ENCODE peak calls at places on chromosomes 3 and 15, in seven cellular contexts. G is progenitor cell of endocrine pancreas; T is stimulated activated CD8-positive, alpha-beta memory T cell treated with anti-CD3 and anti-CD28 coated beads, Interleukin-7, amount 100 ng/mL, for 4 hours; P is small intestine; N is T follicular helper cell; R is ELF-1; M is Kasumi-1. K is an unnamed sample.

GRCh38 chr15:75823860-75824613 is 19.2 kb upstream of the UBE2Q2 start:
- DNase-seq in G (no peak), T (no peak), P (peak), N (no peak), R (peak), M (no peak), K (peak)

GRCh38 chr15:101692799-101693198 is 31.5 kb downstream of the TARS3 start:
- DNase-seq in G (no peak), T (no peak), P (no peak), N (no peak), R (no peak), M (no peak), K (no peak)

GRCh38 chr3:141816958-141817357 is 53.8 kb downstream of the GRK7 start:
- DNase-seq in G (no peak), T (no peak), P (no peak), N (no peak), R (no peak), M (no peak), K (no peak)

GRCh38 chr3:42476225-42477160 is 25.9 kb upstream of the VIPR1 start:
- DNase-seq in G (no peak), T (no peak), P (peak), N (no peak), R (peak), M (no peak), K (no peak)

GRCh38 chr15:69031013-69032001 is 16.8 kb downstream of the NOX5 start:
- DNase-seq in G (peak), T (no peak), P (peak), N (no peak), R (peak), M (no peak), K (peak)

GRCh38 chr15:74383695-74384565 is 16.5 kb upstream of the CYP11A1 start:
- DNase-seq in G (no peak), T (peak), P (peak), N (no peak), R (no peak), M (no peak), K (no peak)

GRCh38 chr3:188979236-188979635 is 192.5 kb upstream of the TPRG1 start:
- DNase-seq in G (no peak), T (no peak), P (no peak), N (no peak), R (no peak), M (no peak), K (no peak)

GRCh38 chr3:76610150-76610549 is 429.7 kb upstream of the ROBO2 start:
- DNase-seq in G (no peak), T (no peak), P (no peak), N (no peak), R (no peak), M (no peak), K (no peak)

GRCh38 chr3:178001670-178002101 is 534.5 kb upstream of the KCNMB2 start:
- DNase-seq in G (no peak), T (no peak), P (no peak), N (no peak), R (no peak), M (peak), K (no peak)

GRCh38 chr3:78880588-78881461 is 887.0 kb downstream of the ROBO1 start:
- DNase-seq in G (no peak), T (no peak), P (no peak), N (no peak), R (peak), M (no peak), K (no peak)

GRCh38 chr15:45790325-45790943 is 155.6 kb downstream of the SQOR start:
- DNase-seq in G (no peak), T (no peak), P (peak), N (no peak), R (no peak), M (peak), K (peak)